ENCODE peak calls at places on chromosomes 7 and 10, in five cellular contexts. A is transverse colon, X is upper lobe of left lung, U is gastrocnemius medialis, K is K562. W is an unnamed sample. For H3K4me1, the result is how much of the 10 kb centered on the place peaks cover.

GRCh38 chr7:1234794-1235500 is 2.3 kb downstream of the UNCX start:
- DNase-seq in A (no peak), X (no peak), U (no peak), K (no peak), W (no peak)

GRCh38 chr7:138889566-138889965 is 91.6 kb upstream of the ATP6V0A4 start:
- DNase-seq in A (no peak), X (no peak), U (no peak), K (no peak), W (no peak)

GRCh38 chr7:72447465-72448204 is 35.5 kb upstream of the CALN1 start:
- DNase-seq in A (no peak), X (no peak), U (no peak), K (no peak), W (no peak)

GRCh38 chr10:34612938-34613337 is 202.2 kb downstream of the PARD3 start:
- DNase-seq in A (no peak), X (no peak), U (no peak), K (no peak), W (no peak)

GRCh38 chr7:107788216-107788615 is 14.8 kb downstream of the SLC26A3 start:
- DNase-seq in A (no peak), X (no peak), U (no peak), K (no peak), W (no peak)

GRCh38 chr10:69674786-69675185 is 44.7 kb downstream of the FAM241B start:
- DNase-seq in A (no peak), X (no peak), U (no peak), K (no peak), W (peak)

GRCh38 chr7:106462365-106462859 is 177.6 kb upstream of the NAMPT start:
- DNase-seq in A (no peak), X (no peak), U (no peak), K (peak), W (no peak)

GRCh38 chr10:98833550-98833949 is 386.8 kb upstream of the HPS1 start:
- DNase-seq in A (no peak), X (no peak), U (no peak), K (no peak), W (no peak)

GRCh38 chr7:78279035-78279434 is 480.5 kb downstream of the PHTF2 start:
- DNase-seq in A (no peak), X (no peak), U (no peak), K (no peak), W (no peak)

GRCh38 chr10:102395677-102396197 is at the start of gene NFKB2:
- DNase-seq in A (no peak), X (peak), U (no peak), K (no peak), W (peak)

GRCh38 chr7:39978252-39978934 is 28.3 kb downstream of the CDK13 start:
- DNase-seq in A (no peak), X (no peak), U (no peak), K (no peak), W (no peak)

GRCh38 chr10:103192451-103193106 is 493 bp downstream of the NT5C2 start:
- DNase-seq in A (peak), X (peak), U (peak), K (no peak), W (peak)

GRCh38 chr10:79375321-79376077 is 28.2 kb downstream of the PPIF start:
- DNase-seq in A (no peak), X (peak), U (no peak), K (peak), W (no peak)

GRCh38 chr10:133004478-133004877 is 62.1 kb upstream of the CFAP46 start:
- DNase-seq in A (no peak), X (no peak), U (no peak), K (no peak), W (no peak)

GRCh38 chr10:133267293-133267692 is 9.4 kb downstream of the ADAM8 start:
- DNase-seq in A (no peak), X (no peak), U (no peak), K (peak), W (no peak)

GRCh38 chr7:111605246-111605645 is 43.0 kb upstream of the IMMP2L start:
- DNase-seq in A (no peak), X (no peak), U (no peak), K (no peak), W (no peak)

GRCh38 chr10:5723692-5724091 is 39.1 kb downstream of the TASOR2 start:
- DNase-seq in A (no peak), X (no peak), U (no peak), K (no peak), W (no peak)

DNA sequence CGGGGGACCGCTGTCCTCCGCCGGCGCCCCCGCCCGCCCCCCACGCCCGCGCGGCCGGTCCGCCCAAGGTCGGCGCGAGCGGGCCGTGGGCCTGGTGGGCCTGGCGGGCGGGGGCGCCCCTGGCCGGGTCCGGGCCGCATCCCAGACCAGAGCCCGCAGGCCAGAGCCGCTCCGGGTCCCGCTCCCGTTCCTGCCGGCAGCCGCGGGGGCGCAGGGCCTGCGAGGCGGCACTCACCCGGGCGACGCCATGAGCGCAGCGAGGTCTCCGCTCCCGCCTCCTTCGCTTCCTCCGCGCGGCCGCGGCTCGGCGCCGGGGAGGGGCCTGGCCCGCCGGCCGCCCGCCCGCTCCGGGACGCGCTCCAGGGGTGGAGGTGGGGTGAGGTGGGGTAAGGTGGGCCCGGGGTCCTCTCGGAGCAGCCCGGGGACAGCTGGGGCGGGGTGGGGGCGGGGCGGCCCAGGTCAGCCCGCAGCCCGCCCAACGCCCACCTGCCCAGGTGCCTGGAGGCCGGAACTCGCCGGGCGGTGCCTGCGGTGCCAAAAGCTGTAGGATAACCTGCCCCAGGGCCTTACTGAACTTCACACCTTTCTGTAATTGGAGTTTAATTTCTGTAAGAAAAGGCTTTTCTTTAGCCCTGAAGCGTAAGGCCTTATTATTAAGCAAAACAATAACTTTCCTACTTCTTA is at the start of gene URGCP:
- DNase-seq in A (peak), X (peak), U (no peak), K (peak), W (peak)
- TF ChIP-seq POLR2A in A (no peak), X (no peak), U (no peak), K (no peak), W (no peak)

GRCh38 chr10:90930971-90931841 is 10.3 kb upstream of the ANKRD1 start:
- DNase-seq in A (no peak), X (peak), U (no peak), K (no peak), W (no peak)
- H3K4me1 ChIP-seq in A (under half), X (under half), U (under half), K (under half), W (under half)

GRCh38 chr7:33393770-33394169 is 264.4 kb downstream of the BBS9 start:
- DNase-seq in A (no peak), X (no peak), U (no peak), K (no peak), W (no peak)

GRCh38 chr7:33392143-33392542 is 262.8 kb downstream of the BBS9 start:
- DNase-seq in A (no peak), X (no peak), U (no peak), K (no peak), W (no peak)

GRCh38 chr7:33388332-33388731 is 259.0 kb downstream of the BBS9 start:
- DNase-seq in A (no peak), X (no peak), U (no peak), K (no peak), W (no peak)
- TF ChIP-seq POLR2A in A (no peak), X (no peak), U (no peak), K (no peak), W (no peak)

DNA sequence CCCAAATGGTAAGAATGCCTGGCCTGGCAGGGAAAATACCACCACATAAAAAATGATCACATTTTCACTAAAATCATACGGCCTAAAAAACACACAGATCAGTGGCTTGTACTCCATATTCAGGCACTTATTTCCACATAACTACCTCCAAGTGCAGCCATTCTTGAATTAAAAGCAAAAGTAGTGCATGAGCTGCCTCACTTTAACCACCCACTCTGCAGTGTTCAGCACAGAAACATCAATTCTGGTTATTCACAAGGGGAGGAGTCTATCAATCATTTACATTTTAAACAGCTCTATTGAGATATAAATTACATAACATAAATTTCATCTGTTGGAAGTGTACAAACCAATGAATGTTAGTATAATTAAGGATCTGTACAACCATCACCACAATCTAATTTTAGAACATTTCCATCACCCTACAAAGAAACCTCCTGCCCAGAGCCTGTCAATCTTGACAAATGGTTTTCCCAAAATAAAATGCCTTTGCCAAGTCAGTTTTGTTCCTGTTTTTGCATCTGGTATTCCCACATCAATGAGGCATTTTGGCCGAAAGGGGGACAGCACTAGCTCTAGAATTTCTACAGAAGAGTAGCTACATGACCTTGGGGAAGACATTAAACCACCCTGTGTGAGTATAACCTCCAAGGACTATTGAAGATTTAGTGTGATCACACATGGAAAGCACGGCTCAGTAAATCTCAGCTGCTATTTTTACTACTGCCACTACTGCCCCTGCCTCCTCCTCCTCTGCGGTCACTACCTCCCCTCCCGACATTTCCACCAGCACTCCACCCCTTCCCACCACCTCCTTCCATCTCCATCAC is 70.0 kb downstream of the GRB10 start:
- DNase-seq in A (no peak), X (no peak), U (no peak), K (no peak), W (no peak)
- H3K4me1 ChIP-seq in A (under half), X (under half), U (under half), K (under half), W (half or more)

GRCh38 chr10:100734295-100735086 is 10.9 kb upstream of the PAX2 start:
- DNase-seq in A (no peak), X (no peak), U (no peak), K (no peak), W (peak)
- TF ChIP-seq POLR2A in A (no peak), X (no peak), U (no peak), K (no peak), W (no peak)

DNA sequence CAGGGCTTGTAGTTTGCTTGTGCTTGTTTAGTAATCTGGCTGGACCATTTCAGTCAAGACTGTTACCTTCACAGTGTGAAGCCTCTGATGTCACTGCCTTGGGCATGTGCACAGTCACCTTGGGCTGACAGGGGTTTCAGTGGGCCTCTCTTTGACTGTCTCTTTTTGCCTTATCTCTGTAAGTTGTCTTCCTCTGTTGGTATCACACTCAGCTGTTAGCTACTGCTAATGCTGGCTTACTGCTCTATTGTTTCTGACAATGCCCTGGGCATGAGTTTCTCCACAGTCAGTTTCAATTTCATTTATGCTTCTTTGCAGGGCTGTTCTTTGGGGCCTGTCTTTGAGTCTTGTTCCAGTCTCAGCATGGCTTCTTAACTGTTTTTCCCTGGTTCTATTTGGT is 201.9 kb upstream of the SHH start:
- DNase-seq in A (no peak), X (no peak), U (no peak), K (no peak), W (no peak)
- H3K4me1 ChIP-seq in A (under half), X (under half), U (under half), K (under half), W (under half)

DNA sequence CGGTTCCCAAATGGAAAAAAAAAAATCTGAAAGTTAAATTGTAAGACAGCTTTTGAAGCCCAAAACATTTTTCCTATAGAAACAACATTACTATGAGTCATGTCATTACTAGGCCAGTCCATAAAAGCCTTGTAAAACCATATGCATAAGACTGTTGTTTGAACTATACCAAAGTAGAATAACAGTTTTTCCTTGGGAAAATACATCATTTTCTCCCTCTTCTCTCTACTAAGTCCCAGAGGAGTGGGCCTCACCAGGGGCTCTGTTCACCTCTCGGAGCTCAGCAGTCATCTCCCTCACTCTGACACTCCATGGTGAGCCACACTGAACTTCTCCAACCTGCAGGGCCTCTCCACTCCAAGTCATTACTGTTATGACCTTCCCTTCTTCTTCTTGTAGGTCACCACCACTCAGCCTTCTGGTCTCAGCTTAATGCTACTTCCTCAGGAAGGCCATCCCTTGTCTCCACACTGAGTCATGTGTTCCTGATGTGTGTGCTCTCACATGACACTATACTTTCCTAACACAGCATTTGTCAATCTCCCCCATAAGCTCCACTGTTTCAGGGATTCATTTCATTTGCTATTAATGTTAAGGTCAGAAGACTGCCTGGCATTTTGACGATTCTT is 32.5 kb downstream of the ZNF438 start:
- DNase-seq in A (no peak), X (peak), U (peak), K (no peak), W (no peak)
- TF ChIP-seq POLR2A in A (peak), X (peak), U (no peak), K (no peak), W (peak)

GRCh38 chr10:124533266-124533665 is 71.6 kb downstream of the LHPP start:
- DNase-seq in A (no peak), X (no peak), U (no peak), K (no peak), W (no peak)

GRCh38 chr10:124534821-124535601 is 73.4 kb downstream of the LHPP start:
- DNase-seq in A (no peak), X (no peak), U (no peak), K (no peak), W (no peak)

GRCh38 chr10:124532788-124533187 is 71.2 kb downstream of the LHPP start:
- DNase-seq in A (no peak), X (no peak), U (no peak), K (no peak), W (no peak)

GRCh38 chr10:124535731-124536495 is 74.3 kb downstream of the LHPP start:
- DNase-seq in A (no peak), X (no peak), U (no peak), K (no peak), W (no peak)

DNA sequence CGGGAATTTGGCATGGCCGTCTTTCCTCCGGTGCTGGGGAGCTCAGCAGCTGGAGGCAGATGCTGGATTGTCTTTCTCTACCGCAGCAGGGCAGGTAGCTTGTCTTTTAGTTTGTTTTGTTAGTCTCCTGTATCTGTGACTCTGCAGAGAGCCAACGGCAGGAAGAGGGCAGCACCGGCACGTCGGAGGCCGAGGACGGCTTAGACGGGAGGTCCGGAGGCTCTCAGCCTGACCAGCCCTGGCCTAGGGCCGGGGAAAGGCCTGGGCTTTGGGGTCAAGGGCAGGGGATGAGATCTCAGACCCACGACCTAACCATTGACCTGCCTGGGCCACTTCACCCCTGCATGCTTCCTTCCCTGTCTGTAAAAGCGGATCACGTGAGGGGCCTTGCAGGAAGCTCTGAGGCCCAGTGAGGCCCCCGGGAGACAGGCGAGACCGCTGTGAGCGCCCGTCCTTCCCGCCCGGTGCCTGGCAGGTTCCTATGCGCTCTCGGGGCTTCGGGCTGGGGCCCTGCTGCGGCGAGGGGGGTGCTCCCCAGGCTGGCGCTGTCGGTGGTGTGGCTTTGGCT is 72.7 kb downstream of the LHPP start:
- DNase-seq in A (peak), X (peak), U (no peak), K (no peak), W (peak)
- H3K4me1 ChIP-seq in A (under half), X (under half), U (under half), K (under half), W (half or more)

GRCh38 chr7:71131256-71131752 is 640 bp upstream of the GALNT17 start:
- DNase-seq in A (peak), X (no peak), U (no peak), K (no peak), W (peak)

GRCh38 chr7:71133232-71133622 is 1.3 kb downstream of the GALNT17 start:
- DNase-seq in A (no peak), X (no peak), U (no peak), K (no peak), W (no peak)

GRCh38 chr7:71130280-71130679 is 1.7 kb upstream of the GALNT17 start:
- DNase-seq in A (no peak), X (peak), U (no peak), K (no peak), W (no peak)

GRCh38 chr7:71132521-71133231 is 732 bp downstream of the GALNT17 start:
- DNase-seq in A (no peak), X (no peak), U (no peak), K (no peak), W (no peak)

DNA sequence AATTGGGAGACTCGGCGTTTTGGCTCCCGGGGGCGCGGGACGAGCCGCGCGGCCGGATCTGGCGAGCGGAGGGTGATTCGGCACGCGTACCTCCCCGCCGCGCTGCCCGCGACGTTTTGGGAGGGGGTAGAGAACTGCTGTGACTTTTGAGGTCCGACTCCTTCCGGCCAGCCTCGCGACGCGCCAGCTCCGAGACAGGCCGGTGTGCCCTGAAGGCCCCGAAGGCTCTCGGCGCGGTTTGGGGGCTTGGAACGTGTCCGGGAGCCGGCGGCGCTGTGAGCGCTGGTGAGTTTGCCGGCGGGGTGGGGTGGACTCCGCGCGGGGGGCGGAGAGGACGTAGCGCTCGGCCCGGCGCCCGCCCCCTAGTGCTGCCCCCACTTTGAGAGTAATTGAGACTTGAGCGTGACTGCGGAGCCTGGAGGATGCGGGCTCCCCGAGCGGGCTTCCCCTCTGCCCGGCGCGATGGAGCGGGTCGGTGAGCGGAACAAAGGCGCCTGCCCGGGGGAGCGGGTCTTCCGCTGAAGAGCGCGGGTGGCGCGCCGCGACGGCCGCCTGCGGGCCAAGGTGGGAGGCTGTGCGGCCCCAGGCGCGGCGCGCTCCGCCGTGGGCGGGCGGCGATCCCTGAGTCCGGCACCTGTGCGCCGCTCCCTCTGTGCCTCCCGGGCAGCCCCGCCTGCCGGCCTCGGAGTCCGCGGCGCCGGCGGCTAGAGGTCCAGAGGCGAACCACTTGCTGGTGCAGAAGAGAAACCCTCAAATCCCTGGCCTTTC is at the start of gene GALNT17:
- DNase-seq in A (no peak), X (no peak), U (no peak), K (no peak), W (peak)
- TF ChIP-seq POLR2A in A (no peak), X (no peak), U (peak), K (no peak), W (no peak)

GRCh38 chr7:25321424-25321823 is 93.1 kb upstream of the NPVF start:
- DNase-seq in A (no peak), X (no peak), U (no peak), K (no peak), W (no peak)
- H3K4me1 ChIP-seq in A (under half), X (under half), U (under half), K (under half), W (under half)

W was measured in spleen.